ENCODE peak calls at places on chromosomes 2 and 18, in five cellular contexts. One of them, this sample, is unnamed.

GRCh38 chr18:13501896-13502295 is 224.5 kb downstream of the FAM210A start:
- DNase-seq in stimulated activated CD4-positive, alpha-beta T cell treated with anti-CD3 and anti-CD28 coated beads, Interleukin-12 subunit alpha, Interleukin-12 subunit beta, amount 100 ng/mL, for 24 hours: peak; percentile 15
- DNase-seq in RCC 7860: no peak
- DNase-seq in choroid plexus epithelial cell: no peak
- DNase-seq in trophoblast cell: peak; percentile 95
- DNase-seq in this sample: no peak

GRCh38 chr2:42931818-42932195 is 139.4 kb upstream of the HAAO start:
- DNase-seq in stimulated activated CD4-positive, alpha-beta T cell treated with anti-CD3 and anti-CD28 coated beads, Interleukin-12 subunit alpha, Interleukin-12 subunit beta, amount 100 ng/mL, for 24 hours: no peak
- DNase-seq in RCC 7860: no peak
- DNase-seq in choroid plexus epithelial cell: no peak
- DNase-seq in trophoblast cell: peak; percentile 20
- DNase-seq in this sample: no peak

GRCh38 chr2:170715062-170715931 is at the start of gene SP5:
- DNase-seq in stimulated activated CD4-positive, alpha-beta T cell treated with anti-CD3 and anti-CD28 coated beads, Interleukin-12 subunit alpha, Interleukin-12 subunit beta, amount 100 ng/mL, for 24 hours: no peak
- DNase-seq in RCC 7860: peak; percentile 50
- DNase-seq in choroid plexus epithelial cell: peak; percentile 54
- DNase-seq in trophoblast cell: peak; percentile 75
- DNase-seq in this sample: no peak

GRCh38 chr2:197377670-197378069 is 57.2 kb downstream of the SF3B1 start:
- DNase-seq in stimulated activated CD4-positive, alpha-beta T cell treated with anti-CD3 and anti-CD28 coated beads, Interleukin-12 subunit alpha, Interleukin-12 subunit beta, amount 100 ng/mL, for 24 hours: no peak
- DNase-seq in RCC 7860: no peak
- DNase-seq in choroid plexus epithelial cell: no peak
- DNase-seq in trophoblast cell: no peak
- DNase-seq in this sample: no peak

GRCh38 chr18:44590976-44591375 is 89.7 kb upstream of the SETBP1 start:
- DNase-seq in stimulated activated CD4-positive, alpha-beta T cell treated with anti-CD3 and anti-CD28 coated beads, Interleukin-12 subunit alpha, Interleukin-12 subunit beta, amount 100 ng/mL, for 24 hours: no peak
- DNase-seq in RCC 7860: no peak
- DNase-seq in choroid plexus epithelial cell: no peak
- DNase-seq in trophoblast cell: no peak
- DNase-seq in this sample: no peak

GRCh38 chr2:56132138-56132537 is 51.7 kb upstream of the CCDC85A start:
- DNase-seq in stimulated activated CD4-positive, alpha-beta T cell treated with anti-CD3 and anti-CD28 coated beads, Interleukin-12 subunit alpha, Interleukin-12 subunit beta, amount 100 ng/mL, for 24 hours: no peak
- DNase-seq in RCC 7860: peak; percentile 38
- DNase-seq in choroid plexus epithelial cell: peak; percentile 76
- DNase-seq in trophoblast cell: peak; percentile 63
- DNase-seq in this sample: no peak

GRCh38 chr2:10305254-10305635 is 2.5 kb downstream of the HPCAL1 start:
- DNase-seq in stimulated activated CD4-positive, alpha-beta T cell treated with anti-CD3 and anti-CD28 coated beads, Interleukin-12 subunit alpha, Interleukin-12 subunit beta, amount 100 ng/mL, for 24 hours: peak; percentile 38
- DNase-seq in RCC 7860: peak; percentile 62
- DNase-seq in choroid plexus epithelial cell: peak; percentile 25
- DNase-seq in trophoblast cell: no peak
- DNase-seq in this sample: no peak

GRCh38 chr2:162475661-162476060 is 131.7 kb downstream of the GCA start:
- DNase-seq in stimulated activated CD4-positive, alpha-beta T cell treated with anti-CD3 and anti-CD28 coated beads, Interleukin-12 subunit alpha, Interleukin-12 subunit beta, amount 100 ng/mL, for 24 hours: no peak
- DNase-seq in RCC 7860: no peak
- DNase-seq in choroid plexus epithelial cell: peak; percentile 17
- DNase-seq in trophoblast cell: no peak
- DNase-seq in this sample: peak; percentile 87

GRCh38 chr2:231900486-231900942 is 25.7 kb downstream of the NPPC start:
- DNase-seq in stimulated activated CD4-positive, alpha-beta T cell treated with anti-CD3 and anti-CD28 coated beads, Interleukin-12 subunit alpha, Interleukin-12 subunit beta, amount 100 ng/mL, for 24 hours: peak; percentile 66
- DNase-seq in RCC 7860: peak; percentile 55
- DNase-seq in choroid plexus epithelial cell: peak; percentile 75
- DNase-seq in trophoblast cell: peak; percentile 94
- DNase-seq in this sample: peak; percentile 54

GRCh38 chr2:54103454-54104314 is 11.7 kb upstream of the ACYP2 start:
- DNase-seq in stimulated activated CD4-positive, alpha-beta T cell treated with anti-CD3 and anti-CD28 coated beads, Interleukin-12 subunit alpha, Interleukin-12 subunit beta, amount 100 ng/mL, for 24 hours: no peak
- DNase-seq in RCC 7860: peak; percentile 67
- DNase-seq in choroid plexus epithelial cell: peak; percentile 82
- DNase-seq in trophoblast cell: peak; percentile 36
- DNase-seq in this sample: no peak

GRCh38 chr18:59691996-59692395 is 5.2 kb downstream of the CCBE1 start:
- DNase-seq in stimulated activated CD4-positive, alpha-beta T cell treated with anti-CD3 and anti-CD28 coated beads, Interleukin-12 subunit alpha, Interleukin-12 subunit beta, amount 100 ng/mL, for 24 hours: no peak
- DNase-seq in RCC 7860: no peak
- DNase-seq in choroid plexus epithelial cell: peak; percentile 37
- DNase-seq in trophoblast cell: no peak
- DNase-seq in this sample: no peak

GRCh38 chr18:49565101-49565500 is 3.2 kb downstream of the LIPG start:
- DNase-seq in stimulated activated CD4-positive, alpha-beta T cell treated with anti-CD3 and anti-CD28 coated beads, Interleukin-12 subunit alpha, Interleukin-12 subunit beta, amount 100 ng/mL, for 24 hours: no peak
- DNase-seq in RCC 7860: no peak
- DNase-seq in choroid plexus epithelial cell: no peak
- DNase-seq in trophoblast cell: no peak
- DNase-seq in this sample: no peak

GRCh38 chr18:26468931-26469340 is 79.4 kb downstream of the KCTD1 start:
- DNase-seq in stimulated activated CD4-positive, alpha-beta T cell treated with anti-CD3 and anti-CD28 coated beads, Interleukin-12 subunit alpha, Interleukin-12 subunit beta, amount 100 ng/mL, for 24 hours: no peak
- DNase-seq in RCC 7860: no peak
- DNase-seq in choroid plexus epithelial cell: peak; percentile 33
- DNase-seq in trophoblast cell: peak; percentile 35
- DNase-seq in this sample: no peak

GRCh38 chr2:36374586-36374985 is 19.0 kb downstream of the CRIM1 start:
- DNase-seq in stimulated activated CD4-positive, alpha-beta T cell treated with anti-CD3 and anti-CD28 coated beads, Interleukin-12 subunit alpha, Interleukin-12 subunit beta, amount 100 ng/mL, for 24 hours: no peak
- DNase-seq in RCC 7860: peak; percentile 52
- DNase-seq in choroid plexus epithelial cell: no peak
- DNase-seq in trophoblast cell: peak; percentile 79
- DNase-seq in this sample: no peak

GRCh38 chr2:190867832-190868231 is 12.8 kb upstream of the GLS start:
- DNase-seq in stimulated activated CD4-positive, alpha-beta T cell treated with anti-CD3 and anti-CD28 coated beads, Interleukin-12 subunit alpha, Interleukin-12 subunit beta, amount 100 ng/mL, for 24 hours: no peak
- DNase-seq in RCC 7860: no peak
- DNase-seq in choroid plexus epithelial cell: no peak
- DNase-seq in trophoblast cell: no peak
- DNase-seq in this sample: no peak

GRCh38 chr2:15176604-15177003 is 384.5 kb downstream of the NBAS start:
- DNase-seq in stimulated activated CD4-positive, alpha-beta T cell treated with anti-CD3 and anti-CD28 coated beads, Interleukin-12 subunit alpha, Interleukin-12 subunit beta, amount 100 ng/mL, for 24 hours: no peak
- DNase-seq in RCC 7860: no peak
- DNase-seq in choroid plexus epithelial cell: no peak
- DNase-seq in trophoblast cell: no peak
- DNase-seq in this sample: no peak

GRCh38 chr2:3480352-3481010 is 38.9 kb downstream of the ADI1 start:
- DNase-seq in stimulated activated CD4-positive, alpha-beta T cell treated with anti-CD3 and anti-CD28 coated beads, Interleukin-12 subunit alpha, Interleukin-12 subunit beta, amount 100 ng/mL, for 24 hours: no peak
- DNase-seq in RCC 7860: no peak
- DNase-seq in choroid plexus epithelial cell: no peak
- DNase-seq in trophoblast cell: no peak
- DNase-seq in this sample: no peak

GRCh38 chr2:212328712-212329496 is 209.7 kb downstream of the ERBB4 start:
- DNase-seq in stimulated activated CD4-positive, alpha-beta T cell treated with anti-CD3 and anti-CD28 coated beads, Interleukin-12 subunit alpha, Interleukin-12 subunit beta, amount 100 ng/mL, for 24 hours: no peak
- DNase-seq in RCC 7860: no peak
- DNase-seq in choroid plexus epithelial cell: no peak
- DNase-seq in trophoblast cell: no peak
- DNase-seq in this sample: no peak

GRCh38 chr2:60867848-60868247 is 13.5 kb upstream of the REL start:
- DNase-seq in stimulated activated CD4-positive, alpha-beta T cell treated with anti-CD3 and anti-CD28 coated beads, Interleukin-12 subunit alpha, Interleukin-12 subunit beta, amount 100 ng/mL, for 24 hours: no peak
- DNase-seq in RCC 7860: no peak
- DNase-seq in choroid plexus epithelial cell: no peak
- DNase-seq in trophoblast cell: peak; percentile 27
- DNase-seq in this sample: no peak

GRCh38 chr2:55917117-55917516 is 6.5 kb downstream of the EFEMP1 start:
- DNase-seq in stimulated activated CD4-positive, alpha-beta T cell treated with anti-CD3 and anti-CD28 coated beads, Interleukin-12 subunit alpha, Interleukin-12 subunit beta, amount 100 ng/mL, for 24 hours: no peak
- DNase-seq in RCC 7860: no peak
- DNase-seq in choroid plexus epithelial cell: no peak
- DNase-seq in trophoblast cell: no peak
- DNase-seq in this sample: no peak

GRCh38 chr2:39684495-39684894 is 18.8 kb downstream of the TMEM178A start:
- DNase-seq in stimulated activated CD4-positive, alpha-beta T cell treated with anti-CD3 and anti-CD28 coated beads, Interleukin-12 subunit alpha, Interleukin-12 subunit beta, amount 100 ng/mL, for 24 hours: no peak
- DNase-seq in RCC 7860: no peak
- DNase-seq in choroid plexus epithelial cell: no peak
- DNase-seq in trophoblast cell: no peak
- DNase-seq in this sample: no peak

GRCh38 chr2:190319557-190320498 is at the start of gene HIBCH:
- DNase-seq in stimulated activated CD4-positive, alpha-beta T cell treated with anti-CD3 and anti-CD28 coated beads, Interleukin-12 subunit alpha, Interleukin-12 subunit beta, amount 100 ng/mL, for 24 hours: peak; percentile 96
- DNase-seq in RCC 7860: peak; percentile 97
- DNase-seq in choroid plexus epithelial cell: peak; percentile 97
- DNase-seq in trophoblast cell: peak; percentile 100
- DNase-seq in this sample: peak; percentile 98

GRCh38 chr2:40332096-40332826 is 119.6 kb downstream of the SLC8A1 start:
- DNase-seq in stimulated activated CD4-positive, alpha-beta T cell treated with anti-CD3 and anti-CD28 coated beads, Interleukin-12 subunit alpha, Interleukin-12 subunit beta, amount 100 ng/mL, for 24 hours: no peak
- DNase-seq in RCC 7860: peak; percentile 71
- DNase-seq in choroid plexus epithelial cell: peak; percentile 76
- DNase-seq in trophoblast cell: no peak
- DNase-seq in this sample: no peak

GRCh38 chr18:7617738-7618422 is 50.8 kb downstream of the PTPRM start:
- DNase-seq in stimulated activated CD4-positive, alpha-beta T cell treated with anti-CD3 and anti-CD28 coated beads, Interleukin-12 subunit alpha, Interleukin-12 subunit beta, amount 100 ng/mL, for 24 hours: no peak
- DNase-seq in RCC 7860: peak; percentile 87
- DNase-seq in choroid plexus epithelial cell: peak; percentile 72
- DNase-seq in trophoblast cell: peak; percentile 89
- DNase-seq in this sample: no peak

GRCh38 chr2:197360744-197361156 is 50.2 kb upstream of the ANKRD44 start:
- DNase-seq in stimulated activated CD4-positive, alpha-beta T cell treated with anti-CD3 and anti-CD28 coated beads, Interleukin-12 subunit alpha, Interleukin-12 subunit beta, amount 100 ng/mL, for 24 hours: no peak
- DNase-seq in RCC 7860: no peak
- DNase-seq in choroid plexus epithelial cell: peak; percentile 17
- DNase-seq in trophoblast cell: no peak
- DNase-seq in this sample: no peak